ENCODE peak calls at places on chromosomes 16 and 17, in ten cellular contexts. One of them, this sample, is unnamed.
A peak's percentile ranks its signal among the peaks of the same experiment; 100 is the strongest.

GRCh38 chr16:14458576-14458975 is 171.5 kb downstream of the PARN start:
- DNase-seq in heart right ventricle: no peak
- DNase-seq in body of pancreas: no peak
- DNase-seq in CD8-positive, alpha-beta memory T cell: no peak
- DNase-seq in fibroblast of villous mesenchyme: no peak
- DNase-seq in thoracic aorta: no peak
- DNase-seq in PC-9: no peak
- DNase-seq in Karpas-422: no peak
- DNase-seq in stomach: no peak
- DNase-seq in AG10803: no peak
- DNase-seq in this sample: no peak

GRCh38 chr17:76586741-76587487 is 1.3 kb upstream of the ST6GALNAC2 start:
- DNase-seq in heart right ventricle: no peak
- DNase-seq in body of pancreas: no peak
- DNase-seq in CD8-positive, alpha-beta memory T cell: no peak
- DNase-seq in fibroblast of villous mesenchyme: no peak
- DNase-seq in thoracic aorta: no peak
- DNase-seq in PC-9: no peak
- DNase-seq in Karpas-422: no peak
- DNase-seq in stomach: no peak
- DNase-seq in AG10803: no peak
- DNase-seq in this sample: no peak

GRCh38 chr16:82067042-82067809 is 32.2 kb downstream of the HSD17B2 start:
- DNase-seq in heart right ventricle: no peak
- DNase-seq in body of pancreas: no peak
- DNase-seq in CD8-positive, alpha-beta memory T cell: no peak
- DNase-seq in fibroblast of villous mesenchyme: peak; percentile 74
- DNase-seq in thoracic aorta: no peak
- DNase-seq in PC-9: no peak
- DNase-seq in Karpas-422: no peak
- DNase-seq in stomach: no peak
- DNase-seq in AG10803: peak; percentile 63
- DNase-seq in this sample: no peak

GRCh38 chr16:81465375-81465943 is 20.9 kb downstream of the CMIP start:
- DNase-seq in heart right ventricle: no peak
- DNase-seq in body of pancreas: peak; percentile 79
- DNase-seq in CD8-positive, alpha-beta memory T cell: no peak
- DNase-seq in fibroblast of villous mesenchyme: no peak
- DNase-seq in thoracic aorta: no peak
- DNase-seq in PC-9: no peak
- DNase-seq in Karpas-422: no peak
- DNase-seq in stomach: no peak
- DNase-seq in AG10803: no peak
- DNase-seq in this sample: peak; percentile 55

GRCh38 chr16:56409195-56409594 is 16.1 kb downstream of the AMFR start:
- DNase-seq in heart right ventricle: no peak
- DNase-seq in body of pancreas: peak; percentile 28
- DNase-seq in CD8-positive, alpha-beta memory T cell: no peak
- DNase-seq in fibroblast of villous mesenchyme: peak; percentile 21
- DNase-seq in thoracic aorta: no peak
- DNase-seq in PC-9: peak; percentile 42
- DNase-seq in Karpas-422: no peak
- DNase-seq in stomach: no peak
- DNase-seq in AG10803: peak; percentile 56
- DNase-seq in this sample: no peak

GRCh38 chr16:28181557-28181914 is 30.2 kb downstream of the XPO6 start:
- DNase-seq in heart right ventricle: no peak
- DNase-seq in body of pancreas: peak; percentile 50
- DNase-seq in CD8-positive, alpha-beta memory T cell: no peak
- DNase-seq in fibroblast of villous mesenchyme: peak; percentile 97
- DNase-seq in thoracic aorta: peak; percentile 10
- DNase-seq in PC-9: peak; percentile 59
- DNase-seq in Karpas-422: no peak
- DNase-seq in stomach: peak; percentile 35
- DNase-seq in AG10803: peak; percentile 95
- DNase-seq in this sample: no peak

GRCh38 chr16:4463522-4464163 is 10.8 kb downstream of the NMRAL1 start:
- DNase-seq in heart right ventricle: no peak
- DNase-seq in body of pancreas: no peak
- DNase-seq in CD8-positive, alpha-beta memory T cell: no peak
- DNase-seq in fibroblast of villous mesenchyme: no peak
- DNase-seq in thoracic aorta: no peak
- DNase-seq in PC-9: peak; percentile 73
- DNase-seq in Karpas-422: no peak
- DNase-seq in stomach: no peak
- DNase-seq in AG10803: no peak
- DNase-seq in this sample: no peak

GRCh38 chr17:79518330-79519151 is 92.3 kb downstream of the RBFOX3 start:
- DNase-seq in heart right ventricle: no peak
- DNase-seq in body of pancreas: no peak
- DNase-seq in CD8-positive, alpha-beta memory T cell: no peak
- DNase-seq in fibroblast of villous mesenchyme: no peak
- DNase-seq in thoracic aorta: no peak
- DNase-seq in PC-9: no peak
- DNase-seq in Karpas-422: no peak
- DNase-seq in stomach: no peak
- DNase-seq in AG10803: no peak
- DNase-seq in this sample: no peak

GRCh38 chr16:27827765-27828164 is 235.7 kb downstream of the GSG1L start:
- DNase-seq in heart right ventricle: no peak
- DNase-seq in body of pancreas: no peak
- DNase-seq in CD8-positive, alpha-beta memory T cell: no peak
- DNase-seq in fibroblast of villous mesenchyme: no peak
- DNase-seq in thoracic aorta: no peak
- DNase-seq in PC-9: no peak
- DNase-seq in Karpas-422: no peak
- DNase-seq in stomach: no peak
- DNase-seq in AG10803: no peak
- DNase-seq in this sample: no peak

GRCh38 chr17:3512512-3513171 is 36.8 kb downstream of the ASPA start:
- DNase-seq in heart right ventricle: peak; percentile 83
- DNase-seq in body of pancreas: peak; percentile 94
- DNase-seq in CD8-positive, alpha-beta memory T cell: no peak
- DNase-seq in fibroblast of villous mesenchyme: peak; percentile 55
- DNase-seq in thoracic aorta: no peak
- DNase-seq in PC-9: no peak
- DNase-seq in Karpas-422: no peak
- DNase-seq in stomach: peak; percentile 49
- DNase-seq in AG10803: peak; percentile 92
- DNase-seq in this sample: peak; percentile 79

GRCh38 chr17:72572604-72573491 is 452.0 kb downstream of the SOX9 start:
- DNase-seq in heart right ventricle: no peak
- DNase-seq in body of pancreas: no peak
- DNase-seq in CD8-positive, alpha-beta memory T cell: no peak
- DNase-seq in fibroblast of villous mesenchyme: peak; percentile 28
- DNase-seq in thoracic aorta: no peak
- DNase-seq in PC-9: no peak
- DNase-seq in Karpas-422: no peak
- DNase-seq in stomach: no peak
- DNase-seq in AG10803: peak; percentile 29
- DNase-seq in this sample: no peak

GRCh38 chr16:23950898-23951297 is 115.1 kb downstream of the PRKCB start:
- DNase-seq in heart right ventricle: no peak
- DNase-seq in body of pancreas: no peak
- DNase-seq in CD8-positive, alpha-beta memory T cell: no peak
- DNase-seq in fibroblast of villous mesenchyme: no peak
- DNase-seq in thoracic aorta: no peak
- DNase-seq in PC-9: no peak
- DNase-seq in Karpas-422: no peak
- DNase-seq in stomach: no peak
- DNase-seq in AG10803: no peak
- DNase-seq in this sample: no peak

GRCh38 chr17:66985338-66985737 is 20.8 kb downstream of the CACNG4 start:
- DNase-seq in heart right ventricle: no peak
- DNase-seq in body of pancreas: no peak
- DNase-seq in CD8-positive, alpha-beta memory T cell: no peak
- DNase-seq in fibroblast of villous mesenchyme: no peak
- DNase-seq in thoracic aorta: no peak
- DNase-seq in PC-9: no peak
- DNase-seq in Karpas-422: no peak
- DNase-seq in stomach: no peak
- DNase-seq in AG10803: no peak
- DNase-seq in this sample: no peak

GRCh38 chr17:869567-870530 is 87.7 kb downstream of the MRM3 start:
- DNase-seq in heart right ventricle: peak; percentile 47
- DNase-seq in body of pancreas: peak; percentile 35
- DNase-seq in CD8-positive, alpha-beta memory T cell: no peak
- DNase-seq in fibroblast of villous mesenchyme: peak; percentile 92
- DNase-seq in thoracic aorta: no peak
- DNase-seq in PC-9: peak; percentile 39
- DNase-seq in Karpas-422: no peak
- DNase-seq in stomach: peak; percentile 27
- DNase-seq in AG10803: peak; percentile 83
- DNase-seq in this sample: no peak

GRCh38 chr17:42423766-42424165 is 710 bp upstream of the CAVIN1 start:
- DNase-seq in heart right ventricle: no peak
- DNase-seq in body of pancreas: no peak
- DNase-seq in CD8-positive, alpha-beta memory T cell: no peak
- DNase-seq in fibroblast of villous mesenchyme: no peak
- DNase-seq in thoracic aorta: no peak
- DNase-seq in PC-9: no peak
- DNase-seq in Karpas-422: no peak
- DNase-seq in stomach: no peak
- DNase-seq in AG10803: no peak
- DNase-seq in this sample: no peak
- H3K4me3 ChIP-seq in heart right ventricle: peak overlapping the region; percentile 83
- H3K4me3 ChIP-seq in body of pancreas: no peak overlapping the region
- H3K4me3 ChIP-seq in CD8-positive, alpha-beta memory T cell: no peak overlapping the region
- H3K4me3 ChIP-seq in fibroblast of villous mesenchyme: peak overlapping the region; percentile 90
- H3K4me3 ChIP-seq in thoracic aorta: peak overlapping the region; percentile 100
- H3K4me3 ChIP-seq in PC-9: peak overlapping the region; percentile 76
- H3K4me3 ChIP-seq in Karpas-422: no peak overlapping the region
- H3K4me3 ChIP-seq in stomach: peak overlapping the region; percentile 67
- H3K4me3 ChIP-seq in AG10803: peak overlapping the region; percentile 51
- H3K4me3 ChIP-seq in this sample: peak overlapping the region; percentile 82

DNA sequence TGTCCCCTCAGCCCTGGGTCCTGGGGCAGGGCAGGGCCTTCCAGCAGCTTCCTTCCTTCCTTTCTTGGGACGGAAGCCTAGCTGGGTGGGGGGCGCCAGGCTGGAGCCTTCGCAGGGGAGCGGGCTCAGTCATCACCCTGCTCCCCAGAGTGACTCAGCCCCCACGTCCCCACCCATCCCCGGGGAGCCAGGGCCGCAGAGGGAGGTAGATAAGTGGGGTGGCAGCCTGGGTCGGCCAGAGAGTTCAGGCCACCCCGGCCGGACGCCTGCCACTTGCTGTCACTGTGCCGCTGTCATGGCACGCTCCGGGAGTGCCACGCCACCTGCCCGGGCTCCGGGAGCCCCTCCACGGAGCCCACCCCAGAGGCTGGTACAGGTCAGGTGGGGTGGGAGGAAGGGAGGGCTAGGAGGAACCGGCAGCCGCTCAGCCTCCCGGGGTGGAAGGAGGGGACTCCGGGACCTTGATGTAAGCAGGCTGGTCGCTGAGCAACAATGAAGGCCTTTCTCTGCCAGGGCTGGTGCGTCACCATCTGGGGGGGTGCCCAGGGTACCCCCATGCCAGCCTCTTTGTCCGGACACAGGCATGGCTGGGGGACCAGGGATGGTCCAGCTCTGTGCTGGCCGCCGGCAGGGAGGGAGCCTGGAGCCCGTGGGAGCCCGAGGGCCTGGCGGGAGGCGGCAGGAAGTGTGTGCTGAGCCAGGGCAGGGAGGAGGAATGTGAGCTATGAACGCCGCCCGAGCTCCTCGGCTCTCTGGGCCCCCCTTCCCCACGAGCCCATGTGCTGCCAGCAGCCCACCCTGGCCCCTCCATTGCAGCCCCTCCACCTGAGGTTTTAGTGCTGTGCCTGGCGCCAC is 6.6 kb downstream of the NHERF2 start:
- DNase-seq in heart right ventricle: peak; percentile 79
- DNase-seq in body of pancreas: peak; percentile 42
- DNase-seq in CD8-positive, alpha-beta memory T cell: peak; percentile 26
- DNase-seq in fibroblast of villous mesenchyme: peak; percentile 70
- DNase-seq in thoracic aorta: peak; percentile 36
- DNase-seq in PC-9: peak; percentile 71
- DNase-seq in Karpas-422: no peak
- DNase-seq in stomach: peak; percentile 64
- DNase-seq in AG10803: peak; percentile 79
- DNase-seq in this sample: peak; percentile 88
- H3K4me3 ChIP-seq in heart right ventricle: peak overlapping the region; percentile 52
- H3K4me3 ChIP-seq in body of pancreas: no peak overlapping the region
- H3K4me3 ChIP-seq in CD8-positive, alpha-beta memory T cell: no peak overlapping the region
- H3K4me3 ChIP-seq in fibroblast of villous mesenchyme: peak overlapping the region; percentile 41
- H3K4me3 ChIP-seq in thoracic aorta: peak overlapping the region; percentile 65
- H3K4me3 ChIP-seq in PC-9: no peak overlapping the region
- H3K4me3 ChIP-seq in Karpas-422: no peak overlapping the region
- H3K4me3 ChIP-seq in stomach: peak overlapping the region; percentile 41
- H3K4me3 ChIP-seq in AG10803: peak overlapping the region; percentile 42
- H3K4me3 ChIP-seq in this sample: peak overlapping the region; percentile 60

GRCh38 chr16:47940466-47940865 is 215.3 kb downstream of the ABCC12 start:
- DNase-seq in heart right ventricle: no peak
- DNase-seq in body of pancreas: no peak
- DNase-seq in CD8-positive, alpha-beta memory T cell: no peak
- DNase-seq in fibroblast of villous mesenchyme: no peak
- DNase-seq in thoracic aorta: no peak
- DNase-seq in PC-9: no peak
- DNase-seq in Karpas-422: no peak
- DNase-seq in stomach: no peak
- DNase-seq in AG10803: no peak
- DNase-seq in this sample: no peak
- H3K4me3 ChIP-seq in heart right ventricle: no peak overlapping the region
- H3K4me3 ChIP-seq in body of pancreas: no peak overlapping the region
- H3K4me3 ChIP-seq in CD8-positive, alpha-beta memory T cell: no peak overlapping the region
- H3K4me3 ChIP-seq in fibroblast of villous mesenchyme: no peak overlapping the region
- H3K4me3 ChIP-seq in thoracic aorta: no peak overlapping the region
- H3K4me3 ChIP-seq in PC-9: no peak overlapping the region
- H3K4me3 ChIP-seq in Karpas-422: no peak overlapping the region
- H3K4me3 ChIP-seq in stomach: no peak overlapping the region
- H3K4me3 ChIP-seq in AG10803: no peak overlapping the region
- H3K4me3 ChIP-seq in this sample: no peak overlapping the region

GRCh38 chr17:74713199-74713755 is 554 bp upstream of the CD300LF start:
- DNase-seq in heart right ventricle: no peak
- DNase-seq in body of pancreas: no peak
- DNase-seq in CD8-positive, alpha-beta memory T cell: no peak
- DNase-seq in fibroblast of villous mesenchyme: no peak
- DNase-seq in thoracic aorta: no peak
- DNase-seq in PC-9: no peak
- DNase-seq in Karpas-422: no peak
- DNase-seq in stomach: no peak
- DNase-seq in AG10803: no peak
- DNase-seq in this sample: peak; percentile 39

GRCh38 chr17:74715144-74715543 is 2.4 kb upstream of the CD300LF start:
- DNase-seq in heart right ventricle: no peak
- DNase-seq in body of pancreas: no peak
- DNase-seq in CD8-positive, alpha-beta memory T cell: no peak
- DNase-seq in fibroblast of villous mesenchyme: no peak
- DNase-seq in thoracic aorta: no peak
- DNase-seq in PC-9: peak; percentile 68
- DNase-seq in Karpas-422: no peak
- DNase-seq in stomach: peak; percentile 76
- DNase-seq in AG10803: no peak
- DNase-seq in this sample: peak; percentile 20

GRCh38 chr17:74711058-74711824 is 1.5 kb downstream of the CD300LF start:
- DNase-seq in heart right ventricle: no peak
- DNase-seq in body of pancreas: no peak
- DNase-seq in CD8-positive, alpha-beta memory T cell: no peak
- DNase-seq in fibroblast of villous mesenchyme: no peak
- DNase-seq in thoracic aorta: no peak
- DNase-seq in PC-9: no peak
- DNase-seq in Karpas-422: no peak
- DNase-seq in stomach: no peak
- DNase-seq in AG10803: no peak
- DNase-seq in this sample: peak; percentile 11

GRCh38 chr17:74712756-74713155 is at the start of gene CD300LF:
- DNase-seq in heart right ventricle: no peak
- DNase-seq in body of pancreas: peak; percentile 14
- DNase-seq in CD8-positive, alpha-beta memory T cell: no peak
- DNase-seq in fibroblast of villous mesenchyme: no peak
- DNase-seq in thoracic aorta: no peak
- DNase-seq in PC-9: no peak
- DNase-seq in Karpas-422: no peak
- DNase-seq in stomach: no peak
- DNase-seq in AG10803: no peak
- DNase-seq in this sample: peak; percentile 51

GRCh38 chr17:74712301-74712700 is 422 bp downstream of the CD300LF start:
- DNase-seq in heart right ventricle: no peak
- DNase-seq in body of pancreas: no peak
- DNase-seq in CD8-positive, alpha-beta memory T cell: no peak
- DNase-seq in fibroblast of villous mesenchyme: no peak
- DNase-seq in thoracic aorta: no peak
- DNase-seq in PC-9: no peak
- DNase-seq in Karpas-422: no peak
- DNase-seq in stomach: no peak
- DNase-seq in AG10803: no peak
- DNase-seq in this sample: peak; percentile 44
- H3K4me3 ChIP-seq in heart right ventricle: peak overlapping the region; percentile 53
- H3K4me3 ChIP-seq in body of pancreas: no peak overlapping the region
- H3K4me3 ChIP-seq in CD8-positive, alpha-beta memory T cell: no peak overlapping the region
- H3K4me3 ChIP-seq in fibroblast of villous mesenchyme: no peak overlapping the region
- H3K4me3 ChIP-seq in thoracic aorta: peak overlapping the region; percentile 11
- H3K4me3 ChIP-seq in PC-9: no peak overlapping the region
- H3K4me3 ChIP-seq in Karpas-422: no peak overlapping the region
- H3K4me3 ChIP-seq in stomach: peak overlapping the region; percentile 13
- H3K4me3 ChIP-seq in AG10803: no peak overlapping the region
- H3K4me3 ChIP-seq in this sample: no peak overlapping the region

This sample was measured in kidney.